ENCODE peak calls at places on chromosomes 11 and 22, in ten cellular contexts. N, M, Z, O, Y, R, P, U, J and K are unnamed samples.

GRCh38 chr22:36528795-36529718 is at the start of gene EIF3D:
- DNase-seq in U (peak; percentile 91), M (peak; percentile 100), P (peak; percentile 73), R (peak; percentile 98), Z (peak; percentile 95), N (peak; percentile 96), Y (peak; percentile 79), J (peak; percentile 100), O (peak; percentile 97), K (peak; percentile 100)

GRCh38 chr11:123590296-123590912 is 64.0 kb downstream of the SCN3B start:
- DNase-seq in O (no peak), J (peak; percentile 23), M (no peak), U (no peak), Y (no peak), R (peak; percentile 70), N (no peak), P (peak; percentile 92), Z (no peak), K (peak; percentile 87)

GRCh38 chr22:39292561-39293074 is 26.8 kb downstream of the RPL3 start:
- DNase-seq in N (no peak), P (peak; percentile 81), Z (no peak), R (peak; percentile 95), Y (no peak), J (peak; percentile 96), O (no peak), M (peak; percentile 93), U (no peak), K (peak; percentile 97)

GRCh38 chr11:126185200-126186030 is 26.0 kb downstream of the RPUSD4 start:
- DNase-seq in N (no peak), U (no peak), R (peak; percentile 46), J (no peak), P (no peak), O (no peak), Y (no peak), Z (no peak), M (peak; percentile 48), K (no peak)

GRCh38 chr11:93718057-93718563 is 23.2 kb downstream of the TAF1D start:
- DNase-seq in J (no peak), M (no peak), P (no peak), U (peak; percentile 78), N (no peak), O (no peak), Z (no peak), R (no peak), Y (no peak), K (no peak)

GRCh38 chr11:76629133-76629852 is 41.3 kb downstream of the LRRC32 start:
- DNase-seq in R (no peak), Y (no peak), Z (no peak), P (no peak), J (peak; percentile 95), N (no peak), M (no peak), U (peak; percentile 55), O (no peak), K (peak; percentile 81)

GRCh38 chr11:112219476-112220232 is 6.6 kb upstream of the PTS start:
- DNase-seq in N (peak; percentile 8), U (peak; percentile 61), Z (no peak), J (peak; percentile 75), M (peak; percentile 70), P (peak; percentile 39), Y (no peak), R (no peak), O (peak; percentile 28), K (no peak)

GRCh38 chr11:3626250-3626960 is 15.4 kb downstream of the ART5 start:
- DNase-seq in M (peak; percentile 75), R (peak; percentile 74), Z (no peak), U (no peak), O (no peak), Y (no peak), P (no peak), N (no peak), J (no peak), K (no peak)

GRCh38 chr11:1153105-1153950 is 4.4 kb upstream of the MUC5AC start:
- DNase-seq in M (no peak), Y (no peak), N (no peak), R (no peak), J (no peak), Z (no peak), U (no peak), O (no peak), P (peak; percentile 45), K (peak; percentile 67)

GRCh38 chr11:61587951-61588695 is 7.2 kb upstream of the SYT7 start:
- DNase-seq in U (peak; percentile 63), M (peak; percentile 83), Y (peak; percentile 26), Z (no peak), O (peak; percentile 76), R (peak; percentile 75), J (no peak), N (peak; percentile 45), P (peak; percentile 78), K (peak; percentile 87)

GRCh38 chr11:132862918-132863317 is 669.4 kb downstream of the OPCML start:
- DNase-seq in Z (no peak), J (no peak), O (no peak), U (no peak), R (no peak), Y (no peak), N (no peak), P (no peak), M (no peak), K (no peak)

GRCh38 chr22:49301398-49302149 is 526.1 kb downstream of the BRD1 start:
- DNase-seq in Z (no peak), R (peak; percentile 52), Y (no peak), J (no peak), U (no peak), P (no peak), O (no peak), M (peak; percentile 67), N (no peak), K (no peak)

GRCh38 chr11:84437129-84438123 is 1151.3 kb upstream of the CCDC90B start:
- DNase-seq in Z (no peak), Y (peak; percentile 59), U (no peak), J (no peak), P (no peak), N (no peak), M (no peak), R (peak; percentile 46), O (no peak), K (peak; percentile 73)

GRCh38 chr11:83566948-83567347 is 280.8 kb upstream of the CCDC90B start:
- DNase-seq in U (no peak), R (no peak), N (no peak), O (no peak), Z (no peak), P (no peak), Y (no peak), J (peak; percentile 81), M (no peak), K (no peak)

GRCh38 chr22:45240810-45241631 is at the start of gene KIAA0930:
- DNase-seq in N (peak; percentile 74), R (peak; percentile 93), Z (no peak), O (peak; percentile 68), Y (no peak), P (peak; percentile 67), U (peak; percentile 94), M (peak; percentile 96), J (peak; percentile 55), K (peak; percentile 95)

GRCh38 chr22:48161354-48161753 is 1398.9 kb downstream of the TBC1D22A start:
- DNase-seq in Y (no peak), M (no peak), O (no peak), P (no peak), U (no peak), R (no peak), Z (no peak), N (no peak), J (no peak), K (no peak)

GRCh38 chr11:121533556-121534050 is 80.8 kb upstream of the SORL1-AS1 start:
- DNase-seq in J (no peak), R (no peak), Y (no peak), N (no peak), O (no peak), U (no peak), Z (no peak), M (no peak), P (no peak), K (no peak)

GRCh38 chr11:75492181-75492820 is 33.4 kb downstream of the GDPD5 start:
- DNase-seq in U (peak; percentile 59), J (peak; percentile 39), O (peak; percentile 51), Y (no peak), N (peak; percentile 42), R (no peak), Z (no peak), P (no peak), M (peak; percentile 85), K (no peak)